ENCODE peak calls at places on chromosomes 7 and 10, in four cellular contexts. L is astrocyte, T is hepatocyte, J is left ventricle myocardium inferior. U is an unnamed sample.

GRCh38 chr7:43204081-43204480 is 91.6 kb downstream of the HECW1 start:
- DNase-seq in L (peak; percentile 47), T (no peak), J (no peak), U (no peak)

GRCh38 chr7:135853499-135853898 is 104.9 kb upstream of the FAM180A start:
- DNase-seq in L (peak; percentile 78), T (peak; percentile 16), J (no peak), U (no peak)

GRCh38 chr10:28788767-28789166 is 111.4 kb downstream of the BAMBI start:
- DNase-seq in L (no peak), T (no peak), J (no peak), U (no peak)

GRCh38 chr10:101394522-101395133 is 40.7 kb downstream of the BTRC start:
- DNase-seq in L (peak; percentile 16), T (peak; percentile 13), J (no peak), U (no peak)

GRCh38 chr10:35335718-35336083 is 608 bp upstream of the CCNY start:
- DNase-seq in L (peak; percentile 34), T (peak; percentile 25), J (no peak), U (peak; percentile 28)

GRCh38 chr10:49508249-49508648 is 30.7 kb downstream of the ERCC6 start:
- DNase-seq in L (no peak), T (no peak), J (no peak), U (peak; percentile 11)

GRCh38 chr10:123582084-123582989 is 83.8 kb upstream of the GPR26 start:
- DNase-seq in L (peak; percentile 20), T (peak; percentile 88), J (peak; percentile 67), U (peak; percentile 72)

GRCh38 chr10:74705361-74705980 is 120.9 kb upstream of the KAT6B start:
- DNase-seq in L (no peak), T (no peak), J (no peak), U (no peak)

GRCh38 chr7:135771051-135771450 is 22.4 kb upstream of the FAM180A start:
- DNase-seq in L (no peak), T (no peak), J (no peak), U (no peak)

GRCh38 chr10:126930506-126931458 is 25.6 kb downstream of the DOCK1 start:
- DNase-seq in L (no peak), T (no peak), J (no peak), U (peak; percentile 63)

GRCh38 chr10:60186315-60187071 is 203.2 kb downstream of the ANK3 start:
- DNase-seq in L (no peak), T (no peak), J (peak; percentile 55), U (no peak)

GRCh38 chr7:158489462-158490155 is 98.0 kb downstream of the PTPRN2 start:
- DNase-seq in L (no peak), T (no peak), J (no peak), U (no peak)

GRCh38 chr10:10831085-10831484 is 186.6 kb upstream of the CELF2 start:
- DNase-seq in L (peak; percentile 86), T (peak; percentile 10), J (no peak), U (peak; percentile 4)

GRCh38 chr10:83983578-83984255 is 155.6 kb upstream of the GHITM start:
- DNase-seq in L (peak; percentile 27), T (no peak), J (no peak), U (no peak)

GRCh38 chr7:4738711-4739527 is 36.5 kb upstream of the AP5Z1 start:
- DNase-seq in L (peak; percentile 90), T (peak; percentile 75), J (no peak), U (no peak)
- H3K4me3 ChIP-seq in L (peak overlapping the region; percentile 31), T (peak overlapping the region; percentile 17), J (peak overlapping the region; percentile 57), U (no peak overlapping the region)

DNA sequence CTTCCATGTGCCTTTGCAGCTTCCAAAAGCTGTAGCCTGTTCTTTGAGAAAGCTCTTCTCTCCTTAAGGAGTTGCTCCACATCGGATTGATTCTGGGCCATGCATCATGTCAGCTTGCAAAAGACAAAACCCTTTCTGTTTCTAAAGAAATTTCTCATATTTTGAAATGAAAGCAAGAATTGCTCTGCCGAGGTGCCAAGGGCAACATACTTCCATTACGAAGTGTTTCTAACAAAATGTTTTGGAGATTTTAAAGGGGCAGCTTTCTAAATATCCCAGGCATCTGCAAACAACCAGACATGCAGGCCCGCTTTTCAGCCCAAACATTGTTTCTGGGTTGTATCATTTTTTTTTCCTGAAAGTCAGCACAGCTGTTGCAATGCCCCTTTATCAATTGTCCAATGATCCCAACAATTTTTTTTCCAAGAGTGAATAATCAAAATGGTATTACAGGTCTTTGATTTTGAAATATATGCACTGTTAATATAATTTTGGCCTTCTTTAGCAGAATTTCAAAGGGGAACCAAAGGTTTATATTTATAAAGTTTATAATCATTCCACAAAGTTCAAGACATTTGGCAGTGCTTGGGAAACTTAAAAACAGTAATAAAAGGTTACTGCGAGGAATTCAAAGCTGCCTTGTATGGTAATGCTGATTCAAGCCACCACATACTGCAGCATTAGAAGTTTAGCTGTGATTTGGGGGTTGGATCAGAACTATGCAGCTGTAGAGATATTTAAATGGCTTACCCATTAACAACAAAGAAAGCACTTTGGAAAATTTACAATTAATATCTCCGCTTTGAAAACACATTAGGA is 61.0 kb downstream of the TES start:
- DNase-seq in L (peak; percentile 70), T (no peak), J (no peak), U (no peak)
- H3K4me3 ChIP-seq in L (peak overlapping the region; percentile 1), T (no peak overlapping the region), J (peak overlapping the region; percentile 10), U (no peak overlapping the region)

GRCh38 chr10:18333616-18334015 is 193.4 kb downstream of the CACNB2 start:
- DNase-seq in L (no peak), T (no peak), J (no peak), U (no peak)

GRCh38 chr10:18328941-18329340 is 188.7 kb downstream of the CACNB2 start:
- DNase-seq in L (no peak), T (no peak), J (no peak), U (no peak)

GRCh38 chr10:18332484-18332883 is 192.3 kb downstream of the CACNB2 start:
- DNase-seq in L (no peak), T (no peak), J (no peak), U (no peak)

GRCh38 chr10:18332048-18332447 is 191.8 kb downstream of the CACNB2 start:
- DNase-seq in L (no peak), T (no peak), J (no peak), U (no peak)

GRCh38 chr10:18334116-18334867 is 194.1 kb downstream of the CACNB2 start:
- DNase-seq in L (no peak), T (no peak), J (no peak), U (no peak)
- H3K4me3 ChIP-seq in L (no peak overlapping the region), T (no peak overlapping the region), J (peak overlapping the region; percentile 30), U (no peak overlapping the region)

DNA sequence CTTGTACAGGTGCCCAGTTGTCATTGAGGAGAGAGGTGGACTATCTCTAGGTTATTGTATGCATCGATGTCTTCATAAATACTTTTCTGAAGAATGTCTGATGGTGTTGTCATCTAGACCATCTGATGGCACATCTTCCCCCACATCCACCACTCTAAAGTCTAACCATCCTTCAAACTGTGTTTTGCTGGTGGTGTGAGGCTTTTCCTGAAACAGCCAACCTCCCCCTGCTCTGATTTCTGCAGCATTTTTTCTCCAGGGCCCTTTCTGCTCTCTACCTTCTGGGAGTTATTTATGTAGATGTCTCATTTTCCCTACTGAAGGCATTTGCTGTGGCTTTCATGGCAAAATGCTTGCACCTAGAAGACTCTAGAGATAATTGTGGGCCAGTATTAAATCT is 1.5 kb downstream of the PLCE1 start:
- DNase-seq in L (no peak), T (no peak), J (no peak), U (no peak)
- H3K4me3 ChIP-seq in L (no peak overlapping the region), T (no peak overlapping the region), J (peak overlapping the region; percentile 76), U (peak overlapping the region; percentile 36)

DNA sequence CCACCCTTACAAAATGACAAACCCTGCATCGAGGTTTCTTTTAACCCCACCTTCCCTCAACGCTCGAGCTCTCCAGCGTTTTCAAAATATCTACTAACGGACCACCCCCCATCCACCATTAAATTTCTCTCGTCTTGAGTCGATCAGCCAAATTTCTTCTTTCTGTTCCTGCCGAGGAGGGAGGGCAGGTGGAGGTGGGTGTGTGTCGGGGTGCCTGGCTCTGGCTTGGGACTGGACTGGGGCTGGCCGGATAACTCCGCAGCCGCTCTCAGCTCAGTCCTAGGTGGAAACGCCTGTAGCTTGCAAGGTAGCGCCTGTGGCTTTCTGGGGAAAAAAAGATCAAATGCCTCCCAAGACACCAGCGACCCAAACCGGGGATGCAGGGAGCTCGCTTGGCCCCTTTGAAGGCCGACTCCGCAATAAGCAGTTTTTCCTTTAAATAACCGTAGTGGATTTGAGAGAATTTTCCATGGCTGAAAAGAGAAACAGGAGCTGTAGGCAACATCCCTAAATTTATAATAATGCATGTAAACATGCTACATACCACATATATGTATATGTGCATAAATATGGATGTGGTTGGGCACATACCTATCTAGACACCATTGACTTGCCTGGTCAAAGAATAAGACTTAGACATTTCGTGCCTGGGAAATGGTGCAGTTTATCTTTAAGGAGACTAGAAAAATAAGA is 1.9 kb upstream of the TMEM178B start:
- DNase-seq in L (no peak), T (no peak), J (no peak), U (no peak)
- H3K4me3 ChIP-seq in L (peak overlapping the region; percentile 56), T (no peak overlapping the region), J (peak overlapping the region; percentile 71), U (no peak overlapping the region)

GRCh38 chr10:97684866-97685394 is 2.1 kb downstream of the AVPI1 start:
- DNase-seq in L (no peak), T (no peak), J (no peak), U (peak; percentile 64)
- H3K4me3 ChIP-seq in L (no peak overlapping the region), T (peak overlapping the region; percentile 9), J (peak overlapping the region; percentile 87), U (no peak overlapping the region)

GRCh38 chr7:130286881-130287280 is 6.1 kb upstream of the CPA4 start:
- DNase-seq in L (peak; percentile 66), T (no peak), J (no peak), U (no peak)

GRCh38 chr7:130289478-130289877 is 3.5 kb upstream of the CPA4 start:
- DNase-seq in L (no peak), T (no peak), J (no peak), U (no peak)

GRCh38 chr7:130290745-130291144 is 2.2 kb upstream of the CPA4 start:
- DNase-seq in L (peak; percentile 85), T (no peak), J (no peak), U (no peak)

GRCh38 chr7:130288168-130288567 is 4.8 kb upstream of the CPA4 start:
- DNase-seq in L (no peak), T (no peak), J (no peak), U (no peak)

DNA sequence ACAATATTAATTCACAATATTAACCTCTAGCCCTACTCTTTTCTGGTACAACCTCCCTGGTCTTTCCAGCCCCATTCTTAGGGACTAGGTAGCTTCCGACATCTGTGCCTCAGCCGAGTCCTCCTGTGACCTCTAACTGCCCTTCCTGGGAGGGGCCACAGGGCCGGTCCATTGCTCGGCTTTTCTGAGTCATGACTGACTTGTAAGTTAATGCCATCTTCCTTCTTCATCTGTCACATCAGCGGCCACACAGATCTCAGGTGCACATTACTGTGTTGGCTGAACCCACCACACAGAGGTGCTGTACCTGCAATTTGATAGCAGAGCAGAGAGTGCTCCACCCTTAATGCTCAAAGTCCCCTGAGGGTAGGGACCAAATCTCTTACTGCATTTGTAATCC is 4.1 kb upstream of the CPA4 start:
- DNase-seq in L (peak; percentile 16), T (no peak), J (no peak), U (no peak)
- H3K4me3 ChIP-seq in L (no peak overlapping the region), T (no peak overlapping the region), J (no peak overlapping the region), U (no peak overlapping the region)

DNA sequence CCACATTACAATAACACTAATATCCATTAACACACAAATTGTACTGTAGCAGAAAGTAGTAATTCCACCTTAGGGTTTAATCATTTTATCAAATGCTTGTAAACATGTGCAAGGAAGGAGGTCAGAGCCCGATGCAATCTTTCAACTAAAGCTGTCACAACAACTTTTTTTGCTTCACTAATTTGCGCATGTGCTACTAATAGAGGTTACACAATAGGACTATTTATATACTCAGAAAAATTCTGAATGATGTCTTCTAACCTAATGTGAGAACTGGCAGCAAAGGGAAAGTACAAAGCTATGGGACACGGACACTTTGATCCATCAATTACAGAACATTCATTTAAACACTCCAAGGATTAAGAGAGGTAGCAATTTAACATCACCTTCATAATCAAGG is 244.4 kb downstream of the CHCHD3 start:
- DNase-seq in L (no peak), T (no peak), J (no peak), U (no peak)
- H3K4me3 ChIP-seq in L (no peak overlapping the region), T (no peak overlapping the region), J (no peak overlapping the region), U (no peak overlapping the region)

U was measured in small intestine.